ENCODE peak calls at places on chromosome 13, in four cellular contexts. One of them, this sample, is unnamed.

GRCh38 chr13:40608308-40608707 is 58.1 kb downstream of the FOXO1 start:
- DNase-seq in activated T-helper 1 cell treated with anti-CD3 and anti-CD28 coated beads, Interleukin-12 subunit alpha, Interleukin-12 subunit beta, Interleukin-2, Interleukin-4 antibody, amounts not matched to agents 30 ng/mL and 10 ng/mL and 1 ng/mL, durations not matched to agents 14 hours and 24 hours and 36 hours: no peak
- DNase-seq in progenitor cell of endocrine pancreas: no peak
- DNase-seq in activated CD8-positive, alpha-beta memory T cell treated with anti-CD3 and anti-CD28 coated beads, Interleukin-2, amount 10 ng/mL, durations not matched to agents 7 days and 5 days: no peak
- DNase-seq in this sample: no peak

GRCh38 chr13:104318121-104318520 is 1251.9 kb upstream of the SLC10A2 start:
- DNase-seq in activated CD8-positive, alpha-beta memory T cell treated with anti-CD3 and anti-CD28 coated beads, Interleukin-2, amount 10 ng/mL, durations not matched to agents 7 days and 5 days: no peak
- DNase-seq in progenitor cell of endocrine pancreas: no peak
- DNase-seq in activated T-helper 1 cell treated with anti-CD3 and anti-CD28 coated beads, Interleukin-12 subunit alpha, Interleukin-12 subunit beta, Interleukin-2, Interleukin-4 antibody, amounts not matched to agents 30 ng/mL and 10 ng/mL and 1 ng/mL, durations not matched to agents 14 hours and 24 hours and 36 hours: no peak
- DNase-seq in this sample: no peak

GRCh38 chr13:34347784-34348573 is 530.0 kb downstream of the RFC3 start:
- DNase-seq in progenitor cell of endocrine pancreas: no peak
- DNase-seq in activated T-helper 1 cell treated with anti-CD3 and anti-CD28 coated beads, Interleukin-12 subunit alpha, Interleukin-12 subunit beta, Interleukin-2, Interleukin-4 antibody, amounts not matched to agents 30 ng/mL and 10 ng/mL and 1 ng/mL, durations not matched to agents 14 hours and 24 hours and 36 hours: no peak
- DNase-seq in activated CD8-positive, alpha-beta memory T cell treated with anti-CD3 and anti-CD28 coated beads, Interleukin-2, amount 10 ng/mL, durations not matched to agents 7 days and 5 days: no peak
- DNase-seq in this sample: peak; percentile 53

GRCh38 chr13:42525035-42525504 is 48.9 kb upstream of the TNFSF11 start:
- DNase-seq in progenitor cell of endocrine pancreas: no peak
- DNase-seq in activated T-helper 1 cell treated with anti-CD3 and anti-CD28 coated beads, Interleukin-12 subunit alpha, Interleukin-12 subunit beta, Interleukin-2, Interleukin-4 antibody, amounts not matched to agents 30 ng/mL and 10 ng/mL and 1 ng/mL, durations not matched to agents 14 hours and 24 hours and 36 hours: no peak
- DNase-seq in activated CD8-positive, alpha-beta memory T cell treated with anti-CD3 and anti-CD28 coated beads, Interleukin-2, amount 10 ng/mL, durations not matched to agents 7 days and 5 days: no peak
- DNase-seq in this sample: no peak

GRCh38 chr13:114161644-114162532 is 17.2 kb upstream of the CFAP97D2 start:
- DNase-seq in activated CD8-positive, alpha-beta memory T cell treated with anti-CD3 and anti-CD28 coated beads, Interleukin-2, amount 10 ng/mL, durations not matched to agents 7 days and 5 days: no peak
- DNase-seq in progenitor cell of endocrine pancreas: no peak
- DNase-seq in activated T-helper 1 cell treated with anti-CD3 and anti-CD28 coated beads, Interleukin-12 subunit alpha, Interleukin-12 subunit beta, Interleukin-2, Interleukin-4 antibody, amounts not matched to agents 30 ng/mL and 10 ng/mL and 1 ng/mL, durations not matched to agents 14 hours and 24 hours and 36 hours: no peak
- DNase-seq in this sample: peak; percentile 68

GRCh38 chr13:106941779-106942178 is 373.8 kb upstream of the ARGLU1 start:
- DNase-seq in activated T-helper 1 cell treated with anti-CD3 and anti-CD28 coated beads, Interleukin-12 subunit alpha, Interleukin-12 subunit beta, Interleukin-2, Interleukin-4 antibody, amounts not matched to agents 30 ng/mL and 10 ng/mL and 1 ng/mL, durations not matched to agents 14 hours and 24 hours and 36 hours: no peak
- DNase-seq in progenitor cell of endocrine pancreas: no peak
- DNase-seq in activated CD8-positive, alpha-beta memory T cell treated with anti-CD3 and anti-CD28 coated beads, Interleukin-2, amount 10 ng/mL, durations not matched to agents 7 days and 5 days: no peak
- DNase-seq in this sample: no peak

GRCh38 chr13:27339299-27339698 is 68.7 kb downstream of the RASL11A start:
- DNase-seq in activated CD8-positive, alpha-beta memory T cell treated with anti-CD3 and anti-CD28 coated beads, Interleukin-2, amount 10 ng/mL, durations not matched to agents 7 days and 5 days: peak; percentile 62
- DNase-seq in progenitor cell of endocrine pancreas: no peak
- DNase-seq in activated T-helper 1 cell treated with anti-CD3 and anti-CD28 coated beads, Interleukin-12 subunit alpha, Interleukin-12 subunit beta, Interleukin-2, Interleukin-4 antibody, amounts not matched to agents 30 ng/mL and 10 ng/mL and 1 ng/mL, durations not matched to agents 14 hours and 24 hours and 36 hours: peak; percentile 18
- DNase-seq in this sample: no peak

GRCh38 chr13:64758520-64758919 is 2471.6 kb downstream of the PCDH9 start:
- DNase-seq in activated CD8-positive, alpha-beta memory T cell treated with anti-CD3 and anti-CD28 coated beads, Interleukin-2, amount 10 ng/mL, durations not matched to agents 7 days and 5 days: no peak
- DNase-seq in progenitor cell of endocrine pancreas: no peak
- DNase-seq in activated T-helper 1 cell treated with anti-CD3 and anti-CD28 coated beads, Interleukin-12 subunit alpha, Interleukin-12 subunit beta, Interleukin-2, Interleukin-4 antibody, amounts not matched to agents 30 ng/mL and 10 ng/mL and 1 ng/mL, durations not matched to agents 14 hours and 24 hours and 36 hours: no peak
- DNase-seq in this sample: no peak

GRCh38 chr13:44380404-44381165 is 7.0 kb downstream of the SERP2 start:
- DNase-seq in progenitor cell of endocrine pancreas: no peak
- DNase-seq in activated T-helper 1 cell treated with anti-CD3 and anti-CD28 coated beads, Interleukin-12 subunit alpha, Interleukin-12 subunit beta, Interleukin-2, Interleukin-4 antibody, amounts not matched to agents 30 ng/mL and 10 ng/mL and 1 ng/mL, durations not matched to agents 14 hours and 24 hours and 36 hours: no peak
- DNase-seq in activated CD8-positive, alpha-beta memory T cell treated with anti-CD3 and anti-CD28 coated beads, Interleukin-2, amount 10 ng/mL, durations not matched to agents 7 days and 5 days: no peak
- DNase-seq in this sample: no peak

GRCh38 chr13:37503287-37503686 is 95.3 kb downstream of the POSTN start:
- DNase-seq in activated CD8-positive, alpha-beta memory T cell treated with anti-CD3 and anti-CD28 coated beads, Interleukin-2, amount 10 ng/mL, durations not matched to agents 7 days and 5 days: no peak
- DNase-seq in activated T-helper 1 cell treated with anti-CD3 and anti-CD28 coated beads, Interleukin-12 subunit alpha, Interleukin-12 subunit beta, Interleukin-2, Interleukin-4 antibody, amounts not matched to agents 30 ng/mL and 10 ng/mL and 1 ng/mL, durations not matched to agents 14 hours and 24 hours and 36 hours: no peak
- DNase-seq in progenitor cell of endocrine pancreas: no peak
- DNase-seq in this sample: no peak

GRCh38 chr13:91722267-91722884 is 324.0 kb downstream of the GPC5 start:
- DNase-seq in progenitor cell of endocrine pancreas: no peak
- DNase-seq in activated T-helper 1 cell treated with anti-CD3 and anti-CD28 coated beads, Interleukin-12 subunit alpha, Interleukin-12 subunit beta, Interleukin-2, Interleukin-4 antibody, amounts not matched to agents 30 ng/mL and 10 ng/mL and 1 ng/mL, durations not matched to agents 14 hours and 24 hours and 36 hours: no peak
- DNase-seq in activated CD8-positive, alpha-beta memory T cell treated with anti-CD3 and anti-CD28 coated beads, Interleukin-2, amount 10 ng/mL, durations not matched to agents 7 days and 5 days: no peak
- DNase-seq in this sample: no peak

GRCh38 chr13:31053098-31053497 is 108.6 kb downstream of the HSPH1 start:
- DNase-seq in progenitor cell of endocrine pancreas: no peak
- DNase-seq in activated CD8-positive, alpha-beta memory T cell treated with anti-CD3 and anti-CD28 coated beads, Interleukin-2, amount 10 ng/mL, durations not matched to agents 7 days and 5 days: no peak
- DNase-seq in activated T-helper 1 cell treated with anti-CD3 and anti-CD28 coated beads, Interleukin-12 subunit alpha, Interleukin-12 subunit beta, Interleukin-2, Interleukin-4 antibody, amounts not matched to agents 30 ng/mL and 10 ng/mL and 1 ng/mL, durations not matched to agents 14 hours and 24 hours and 36 hours: no peak
- DNase-seq in this sample: no peak

GRCh38 chr13:41905600-41906254 is 55.2 kb downstream of the VWA8 start:
- DNase-seq in activated T-helper 1 cell treated with anti-CD3 and anti-CD28 coated beads, Interleukin-12 subunit alpha, Interleukin-12 subunit beta, Interleukin-2, Interleukin-4 antibody, amounts not matched to agents 30 ng/mL and 10 ng/mL and 1 ng/mL, durations not matched to agents 14 hours and 24 hours and 36 hours: no peak
- DNase-seq in progenitor cell of endocrine pancreas: no peak
- DNase-seq in activated CD8-positive, alpha-beta memory T cell treated with anti-CD3 and anti-CD28 coated beads, Interleukin-2, amount 10 ng/mL, durations not matched to agents 7 days and 5 days: no peak
- DNase-seq in this sample: no peak

GRCh38 chr13:29507356-29507755 is 88.1 kb downstream of the SLC7A1 start:
- DNase-seq in progenitor cell of endocrine pancreas: no peak
- DNase-seq in activated T-helper 1 cell treated with anti-CD3 and anti-CD28 coated beads, Interleukin-12 subunit alpha, Interleukin-12 subunit beta, Interleukin-2, Interleukin-4 antibody, amounts not matched to agents 30 ng/mL and 10 ng/mL and 1 ng/mL, durations not matched to agents 14 hours and 24 hours and 36 hours: no peak
- DNase-seq in activated CD8-positive, alpha-beta memory T cell treated with anti-CD3 and anti-CD28 coated beads, Interleukin-2, amount 10 ng/mL, durations not matched to agents 7 days and 5 days: no peak
- DNase-seq in this sample: no peak

GRCh38 chr13:112961457-112962369 is 7.3 kb upstream of the MCF2L start:
- DNase-seq in progenitor cell of endocrine pancreas: no peak
- DNase-seq in activated T-helper 1 cell treated with anti-CD3 and anti-CD28 coated beads, Interleukin-12 subunit alpha, Interleukin-12 subunit beta, Interleukin-2, Interleukin-4 antibody, amounts not matched to agents 30 ng/mL and 10 ng/mL and 1 ng/mL, durations not matched to agents 14 hours and 24 hours and 36 hours: no peak
- DNase-seq in activated CD8-positive, alpha-beta memory T cell treated with anti-CD3 and anti-CD28 coated beads, Interleukin-2, amount 10 ng/mL, durations not matched to agents 7 days and 5 days: no peak
- DNase-seq in this sample: no peak

GRCh38 chr13:45341034-45341798 is at the start of gene TPT1:
- DNase-seq in activated CD8-positive, alpha-beta memory T cell treated with anti-CD3 and anti-CD28 coated beads, Interleukin-2, amount 10 ng/mL, durations not matched to agents 7 days and 5 days: peak; percentile 100
- DNase-seq in progenitor cell of endocrine pancreas: peak; percentile 98
- DNase-seq in activated T-helper 1 cell treated with anti-CD3 and anti-CD28 coated beads, Interleukin-12 subunit alpha, Interleukin-12 subunit beta, Interleukin-2, Interleukin-4 antibody, amounts not matched to agents 30 ng/mL and 10 ng/mL and 1 ng/mL, durations not matched to agents 14 hours and 24 hours and 36 hours: peak; percentile 99
- DNase-seq in this sample: peak; percentile 99

GRCh38 chr13:113441661-113442060 is 11.6 kb downstream of the ADPRHL1 start:
- DNase-seq in activated T-helper 1 cell treated with anti-CD3 and anti-CD28 coated beads, Interleukin-12 subunit alpha, Interleukin-12 subunit beta, Interleukin-2, Interleukin-4 antibody, amounts not matched to agents 30 ng/mL and 10 ng/mL and 1 ng/mL, durations not matched to agents 14 hours and 24 hours and 36 hours: no peak
- DNase-seq in activated CD8-positive, alpha-beta memory T cell treated with anti-CD3 and anti-CD28 coated beads, Interleukin-2, amount 10 ng/mL, durations not matched to agents 7 days and 5 days: no peak
- DNase-seq in progenitor cell of endocrine pancreas: no peak
- DNase-seq in this sample: no peak

GRCh38 chr13:43874512-43875092 is 4.9 kb downstream of the CCDC122 start:
- DNase-seq in activated T-helper 1 cell treated with anti-CD3 and anti-CD28 coated beads, Interleukin-12 subunit alpha, Interleukin-12 subunit beta, Interleukin-2, Interleukin-4 antibody, amounts not matched to agents 30 ng/mL and 10 ng/mL and 1 ng/mL, durations not matched to agents 14 hours and 24 hours and 36 hours: no peak
- DNase-seq in activated CD8-positive, alpha-beta memory T cell treated with anti-CD3 and anti-CD28 coated beads, Interleukin-2, amount 10 ng/mL, durations not matched to agents 7 days and 5 days: no peak
- DNase-seq in progenitor cell of endocrine pancreas: no peak
- DNase-seq in this sample: no peak

GRCh38 chr13:46359731-46360130 is 27.3 kb downstream of the RUBCNL start:
- DNase-seq in activated T-helper 1 cell treated with anti-CD3 and anti-CD28 coated beads, Interleukin-12 subunit alpha, Interleukin-12 subunit beta, Interleukin-2, Interleukin-4 antibody, amounts not matched to agents 30 ng/mL and 10 ng/mL and 1 ng/mL, durations not matched to agents 14 hours and 24 hours and 36 hours: no peak
- DNase-seq in progenitor cell of endocrine pancreas: no peak
- DNase-seq in activated CD8-positive, alpha-beta memory T cell treated with anti-CD3 and anti-CD28 coated beads, Interleukin-2, amount 10 ng/mL, durations not matched to agents 7 days and 5 days: no peak
- DNase-seq in this sample: no peak

GRCh38 chr13:26719356-26719945 is 41.1 kb downstream of the GPR12 start:
- DNase-seq in activated CD8-positive, alpha-beta memory T cell treated with anti-CD3 and anti-CD28 coated beads, Interleukin-2, amount 10 ng/mL, durations not matched to agents 7 days and 5 days: no peak
- DNase-seq in progenitor cell of endocrine pancreas: no peak
- DNase-seq in activated T-helper 1 cell treated with anti-CD3 and anti-CD28 coated beads, Interleukin-12 subunit alpha, Interleukin-12 subunit beta, Interleukin-2, Interleukin-4 antibody, amounts not matched to agents 30 ng/mL and 10 ng/mL and 1 ng/mL, durations not matched to agents 14 hours and 24 hours and 36 hours: no peak
- DNase-seq in this sample: no peak

GRCh38 chr13:49908637-49909036 is 27.5 kb downstream of the SPRYD7 start:
- DNase-seq in activated T-helper 1 cell treated with anti-CD3 and anti-CD28 coated beads, Interleukin-12 subunit alpha, Interleukin-12 subunit beta, Interleukin-2, Interleukin-4 antibody, amounts not matched to agents 30 ng/mL and 10 ng/mL and 1 ng/mL, durations not matched to agents 14 hours and 24 hours and 36 hours: no peak
- DNase-seq in activated CD8-positive, alpha-beta memory T cell treated with anti-CD3 and anti-CD28 coated beads, Interleukin-2, amount 10 ng/mL, durations not matched to agents 7 days and 5 days: no peak
- DNase-seq in progenitor cell of endocrine pancreas: no peak
- DNase-seq in this sample: no peak

GRCh38 chr13:24459234-24459633 is 53.3 kb downstream of the PARP4 start:
- DNase-seq in progenitor cell of endocrine pancreas: no peak
- DNase-seq in activated T-helper 1 cell treated with anti-CD3 and anti-CD28 coated beads, Interleukin-12 subunit alpha, Interleukin-12 subunit beta, Interleukin-2, Interleukin-4 antibody, amounts not matched to agents 30 ng/mL and 10 ng/mL and 1 ng/mL, durations not matched to agents 14 hours and 24 hours and 36 hours: no peak
- DNase-seq in activated CD8-positive, alpha-beta memory T cell treated with anti-CD3 and anti-CD28 coated beads, Interleukin-2, amount 10 ng/mL, durations not matched to agents 7 days and 5 days: peak; percentile 46
- DNase-seq in this sample: no peak

GRCh38 chr13:26629260-26629659 is 71.8 kb downstream of the WASF3 start:
- DNase-seq in activated T-helper 1 cell treated with anti-CD3 and anti-CD28 coated beads, Interleukin-12 subunit alpha, Interleukin-12 subunit beta, Interleukin-2, Interleukin-4 antibody, amounts not matched to agents 30 ng/mL and 10 ng/mL and 1 ng/mL, durations not matched to agents 14 hours and 24 hours and 36 hours: no peak
- DNase-seq in progenitor cell of endocrine pancreas: no peak
- DNase-seq in activated CD8-positive, alpha-beta memory T cell treated with anti-CD3 and anti-CD28 coated beads, Interleukin-2, amount 10 ng/mL, durations not matched to agents 7 days and 5 days: no peak
- DNase-seq in this sample: no peak

GRCh38 chr13:60590775-60591174 is 193.8 kb downstream of the TDRD3 start:
- DNase-seq in activated T-helper 1 cell treated with anti-CD3 and anti-CD28 coated beads, Interleukin-12 subunit alpha, Interleukin-12 subunit beta, Interleukin-2, Interleukin-4 antibody, amounts not matched to agents 30 ng/mL and 10 ng/mL and 1 ng/mL, durations not matched to agents 14 hours and 24 hours and 36 hours: no peak
- DNase-seq in progenitor cell of endocrine pancreas: no peak
- DNase-seq in activated CD8-positive, alpha-beta memory T cell treated with anti-CD3 and anti-CD28 coated beads, Interleukin-2, amount 10 ng/mL, durations not matched to agents 7 days and 5 days: no peak
- DNase-seq in this sample: no peak

GRCh38 chr13:44373601-44374347 is at the start of gene SERP2:
- DNase-seq in activated T-helper 1 cell treated with anti-CD3 and anti-CD28 coated beads, Interleukin-12 subunit alpha, Interleukin-12 subunit beta, Interleukin-2, Interleukin-4 antibody, amounts not matched to agents 30 ng/mL and 10 ng/mL and 1 ng/mL, durations not matched to agents 14 hours and 24 hours and 36 hours: no peak
- DNase-seq in activated CD8-positive, alpha-beta memory T cell treated with anti-CD3 and anti-CD28 coated beads, Interleukin-2, amount 10 ng/mL, durations not matched to agents 7 days and 5 days: no peak
- DNase-seq in progenitor cell of endocrine pancreas: peak; percentile 33
- DNase-seq in this sample: no peak

GRCh38 chr13:51479199-51479523 is 26.3 kb upstream of the INTS6 start:
- DNase-seq in activated T-helper 1 cell treated with anti-CD3 and anti-CD28 coated beads, Interleukin-12 subunit alpha, Interleukin-12 subunit beta, Interleukin-2, Interleukin-4 antibody, amounts not matched to agents 30 ng/mL and 10 ng/mL and 1 ng/mL, durations not matched to agents 14 hours and 24 hours and 36 hours: no peak
- DNase-seq in activated CD8-positive, alpha-beta memory T cell treated with anti-CD3 and anti-CD28 coated beads, Interleukin-2, amount 10 ng/mL, durations not matched to agents 7 days and 5 days: no peak
- DNase-seq in progenitor cell of endocrine pancreas: no peak
- DNase-seq in this sample: no peak

GRCh38 chr13:51728972-51729371 is 75.0 kb downstream of the DHRS12 start:
- DNase-seq in activated T-helper 1 cell treated with anti-CD3 and anti-CD28 coated beads, Interleukin-12 subunit alpha, Interleukin-12 subunit beta, Interleukin-2, Interleukin-4 antibody, amounts not matched to agents 30 ng/mL and 10 ng/mL and 1 ng/mL, durations not matched to agents 14 hours and 24 hours and 36 hours: no peak
- DNase-seq in activated CD8-positive, alpha-beta memory T cell treated with anti-CD3 and anti-CD28 coated beads, Interleukin-2, amount 10 ng/mL, durations not matched to agents 7 days and 5 days: no peak
- DNase-seq in progenitor cell of endocrine pancreas: no peak
- DNase-seq in this sample: no peak

GRCh38 chr13:43908156-43909126 is 28.7 kb downstream of the LACC1 start:
- DNase-seq in activated CD8-positive, alpha-beta memory T cell treated with anti-CD3 and anti-CD28 coated beads, Interleukin-2, amount 10 ng/mL, durations not matched to agents 7 days and 5 days: no peak
- DNase-seq in progenitor cell of endocrine pancreas: no peak
- DNase-seq in activated T-helper 1 cell treated with anti-CD3 and anti-CD28 coated beads, Interleukin-12 subunit alpha, Interleukin-12 subunit beta, Interleukin-2, Interleukin-4 antibody, amounts not matched to agents 30 ng/mL and 10 ng/mL and 1 ng/mL, durations not matched to agents 14 hours and 24 hours and 36 hours: no peak
- DNase-seq in this sample: no peak

GRCh38 chr13:98022210-98022609 is 68.7 kb downstream of the IPO5 start:
- DNase-seq in progenitor cell of endocrine pancreas: no peak
- DNase-seq in activated T-helper 1 cell treated with anti-CD3 and anti-CD28 coated beads, Interleukin-12 subunit alpha, Interleukin-12 subunit beta, Interleukin-2, Interleukin-4 antibody, amounts not matched to agents 30 ng/mL and 10 ng/mL and 1 ng/mL, durations not matched to agents 14 hours and 24 hours and 36 hours: no peak
- DNase-seq in activated CD8-positive, alpha-beta memory T cell treated with anti-CD3 and anti-CD28 coated beads, Interleukin-2, amount 10 ng/mL, durations not matched to agents 7 days and 5 days: no peak
- DNase-seq in this sample: no peak

GRCh38 chr13:61413572-61413971 is 2.1 kb downstream of the PCDH20 start:
- DNase-seq in activated T-helper 1 cell treated with anti-CD3 and anti-CD28 coated beads, Interleukin-12 subunit alpha, Interleukin-12 subunit beta, Interleukin-2, Interleukin-4 antibody, amounts not matched to agents 30 ng/mL and 10 ng/mL and 1 ng/mL, durations not matched to agents 14 hours and 24 hours and 36 hours: no peak
- DNase-seq in activated CD8-positive, alpha-beta memory T cell treated with anti-CD3 and anti-CD28 coated beads, Interleukin-2, amount 10 ng/mL, durations not matched to agents 7 days and 5 days: no peak
- DNase-seq in progenitor cell of endocrine pancreas: peak; percentile 14
- DNase-seq in this sample: no peak

GRCh38 chr13:109410868-109411267 is 375.5 kb downstream of the IRS2 start:
- DNase-seq in activated CD8-positive, alpha-beta memory T cell treated with anti-CD3 and anti-CD28 coated beads, Interleukin-2, amount 10 ng/mL, durations not matched to agents 7 days and 5 days: no peak
- DNase-seq in progenitor cell of endocrine pancreas: no peak
- DNase-seq in activated T-helper 1 cell treated with anti-CD3 and anti-CD28 coated beads, Interleukin-12 subunit alpha, Interleukin-12 subunit beta, Interleukin-2, Interleukin-4 antibody, amounts not matched to agents 30 ng/mL and 10 ng/mL and 1 ng/mL, durations not matched to agents 14 hours and 24 hours and 36 hours: no peak
- DNase-seq in this sample: no peak